ENCODE peak calls at places on chromosomes 2 and 18, in six cellular contexts. One of them, this sample, is unnamed.

GRCh38 chr2:14628906-14629305 is 3.6 kb upstream of the LRATD1 start:
- DNase-seq in A549: no peak
- DNase-seq in MCF 10A: peak; percentile 82
- DNase-seq in B cell: no peak
- DNase-seq in GM10248: no peak
- DNase-seq in transverse colon: peak; percentile 75
- DNase-seq in this sample: peak; percentile 2

GRCh38 chr18:4040391-4041172 is 414.5 kb downstream of the DLGAP1 start:
- DNase-seq in B cell: no peak
- DNase-seq in transverse colon: no peak
- DNase-seq in A549: no peak
- DNase-seq in MCF 10A: no peak
- DNase-seq in GM10248: no peak
- DNase-seq in this sample: no peak

GRCh38 chr2:15700610-15701325 is 109.1 kb downstream of the DDX1 start:
- DNase-seq in transverse colon: no peak
- DNase-seq in MCF 10A: no peak
- DNase-seq in B cell: no peak
- DNase-seq in GM10248: no peak
- DNase-seq in A549: no peak
- DNase-seq in this sample: no peak

GRCh38 chr2:215465246-215465645 is 29.4 kb upstream of the FN1 start:
- DNase-seq in GM10248: no peak
- DNase-seq in transverse colon: no peak
- DNase-seq in B cell: no peak
- DNase-seq in MCF 10A: no peak
- DNase-seq in A549: peak; percentile 13
- DNase-seq in this sample: peak; percentile 32

GRCh38 chr2:237456200-237456731 is 30.8 kb upstream of the MLPH start:
- DNase-seq in transverse colon: peak; percentile 33
- DNase-seq in MCF 10A: peak; percentile 82
- DNase-seq in A549: no peak
- DNase-seq in B cell: no peak
- DNase-seq in GM10248: no peak
- DNase-seq in this sample: peak; percentile 63

GRCh38 chr2:178205853-178206516 is 11.7 kb downstream of the OSBPL6 start:
- DNase-seq in transverse colon: no peak
- DNase-seq in A549: no peak
- DNase-seq in MCF 10A: no peak
- DNase-seq in GM10248: no peak
- DNase-seq in B cell: no peak
- DNase-seq in this sample: peak; percentile 68

GRCh38 chr2:240556553-240557100 is 1.2 kb downstream of the ANKMY1 start:
- DNase-seq in transverse colon: peak; percentile 37
- DNase-seq in GM10248: peak; percentile 71
- DNase-seq in B cell: peak; percentile 57
- DNase-seq in A549: peak; percentile 71
- DNase-seq in MCF 10A: peak; percentile 67
- DNase-seq in this sample: peak; percentile 31

GRCh38 chr2:149005471-149006077 is 32.9 kb upstream of the LYPD6B start:
- DNase-seq in MCF 10A: no peak
- DNase-seq in B cell: no peak
- DNase-seq in GM10248: no peak
- DNase-seq in transverse colon: no peak
- DNase-seq in A549: no peak
- DNase-seq in this sample: peak; percentile 15

GRCh38 chr2:101982630-101983029 is 9.1 kb upstream of the IL1R2 start:
- DNase-seq in transverse colon: no peak
- DNase-seq in A549: no peak
- DNase-seq in GM10248: no peak
- DNase-seq in B cell: no peak
- DNase-seq in MCF 10A: no peak
- DNase-seq in this sample: no peak

GRCh38 chr2:38533180-38533579 is 69.5 kb downstream of the HNRNPLL start:
- DNase-seq in A549: no peak
- DNase-seq in transverse colon: peak; percentile 61
- DNase-seq in GM10248: peak; percentile 74
- DNase-seq in B cell: peak; percentile 86
- DNase-seq in MCF 10A: no peak
- DNase-seq in this sample: no peak

GRCh38 chr2:19321946-19322345 is 36.5 kb downstream of the OSR1 start:
- DNase-seq in B cell: no peak
- DNase-seq in GM10248: no peak
- DNase-seq in A549: no peak
- DNase-seq in MCF 10A: no peak
- DNase-seq in transverse colon: no peak
- DNase-seq in this sample: peak; percentile 44

GRCh38 chr2:157751462-157752058 is 122.9 kb upstream of the ACVR1C start:
- DNase-seq in GM10248: no peak
- DNase-seq in MCF 10A: peak; percentile 76
- DNase-seq in B cell: no peak
- DNase-seq in transverse colon: no peak
- DNase-seq in A549: peak; percentile 6
- DNase-seq in this sample: no peak

GRCh38 chr2:16828044-16828827 is 162.6 kb upstream of the CYRIA start:
- DNase-seq in GM10248: no peak
- DNase-seq in transverse colon: no peak
- DNase-seq in MCF 10A: no peak
- DNase-seq in B cell: no peak
- DNase-seq in A549: no peak
- DNase-seq in this sample: no peak

GRCh38 chr2:16828828-16829160 is 163.2 kb upstream of the CYRIA start:
- DNase-seq in MCF 10A: peak; percentile 13
- DNase-seq in transverse colon: no peak
- DNase-seq in B cell: no peak
- DNase-seq in A549: no peak
- DNase-seq in GM10248: no peak
- DNase-seq in this sample: no peak

GRCh38 chr2:16832910-16833309 is 167.3 kb upstream of the CYRIA start:
- DNase-seq in B cell: no peak
- DNase-seq in transverse colon: no peak
- DNase-seq in MCF 10A: no peak
- DNase-seq in A549: no peak
- DNase-seq in GM10248: no peak
- DNase-seq in this sample: no peak
- TF ChIP-seq CTCF in B cell: no peak
- TF ChIP-seq CTCF in transverse colon: no peak
- TF ChIP-seq CTCF in MCF 10A: no peak
- TF ChIP-seq CTCF in A549: no peak
- TF ChIP-seq CTCF in GM10248: no peak
- TF ChIP-seq CTCF in this sample: no peak

GRCh38 chr2:161992526-161992925 is 81.5 kb downstream of the DPP4 start:
- DNase-seq in B cell: no peak
- DNase-seq in GM10248: no peak
- DNase-seq in A549: no peak
- DNase-seq in MCF 10A: no peak
- DNase-seq in transverse colon: no peak
- DNase-seq in this sample: no peak

GRCh38 chr2:161991991-161992390 is 82.0 kb downstream of the DPP4 start:
- DNase-seq in GM10248: no peak
- DNase-seq in transverse colon: no peak
- DNase-seq in A549: no peak
- DNase-seq in MCF 10A: no peak
- DNase-seq in B cell: no peak
- DNase-seq in this sample: no peak

GRCh38 chr2:161990036-161990435 is 84.0 kb downstream of the DPP4 start:
- DNase-seq in B cell: no peak
- DNase-seq in A549: no peak
- DNase-seq in MCF 10A: peak; percentile 7
- DNase-seq in GM10248: no peak
- DNase-seq in transverse colon: no peak
- DNase-seq in this sample: no peak

GRCh38 chr2:161990741-161991140 is 83.3 kb downstream of the DPP4 start:
- DNase-seq in MCF 10A: peak; percentile 79
- DNase-seq in GM10248: no peak
- DNase-seq in A549: peak; percentile 32
- DNase-seq in transverse colon: no peak
- DNase-seq in B cell: no peak
- DNase-seq in this sample: peak; percentile 77

DNA sequence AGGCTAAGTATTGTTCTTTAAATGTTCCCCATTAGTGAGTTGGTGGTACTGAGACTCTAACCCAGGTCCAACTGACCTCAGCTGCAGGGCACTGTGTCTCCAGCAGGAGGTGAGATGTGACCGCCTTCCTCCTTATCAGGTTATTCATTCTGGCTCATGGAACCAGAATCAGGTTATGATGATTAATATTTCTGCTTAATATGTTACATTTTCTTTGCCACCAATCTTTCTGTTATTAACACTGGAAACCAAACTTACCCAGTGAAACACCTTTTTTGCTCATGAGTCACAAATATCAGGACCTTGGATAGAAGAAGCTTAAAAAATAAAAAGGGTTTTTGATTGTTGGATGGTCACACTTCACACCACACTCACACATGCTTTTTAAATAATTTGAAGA is 85.4 kb downstream of the DPP4 start:
- DNase-seq in B cell: no peak
- DNase-seq in MCF 10A: no peak
- DNase-seq in transverse colon: no peak
- DNase-seq in GM10248: no peak
- DNase-seq in A549: no peak
- DNase-seq in this sample: no peak
- TF ChIP-seq CTCF in B cell: no peak
- TF ChIP-seq CTCF in MCF 10A: peak; percentile 17
- TF ChIP-seq CTCF in transverse colon: no peak
- TF ChIP-seq CTCF in GM10248: no peak
- TF ChIP-seq CTCF in A549: no peak
- TF ChIP-seq CTCF in this sample: peak; percentile 50

GRCh38 chr2:211216221-211216620 is 659.8 kb downstream of the CPS1 start:
- DNase-seq in GM10248: no peak
- DNase-seq in MCF 10A: peak; percentile 37
- DNase-seq in transverse colon: no peak
- DNase-seq in A549: peak; percentile 13
- DNase-seq in B cell: no peak
- DNase-seq in this sample: no peak
- TF ChIP-seq CTCF in GM10248: no peak
- TF ChIP-seq CTCF in MCF 10A: no peak
- TF ChIP-seq CTCF in transverse colon: no peak
- TF ChIP-seq CTCF in A549: no peak
- TF ChIP-seq CTCF in B cell: no peak
- TF ChIP-seq CTCF in this sample: peak; percentile 12

DNA sequence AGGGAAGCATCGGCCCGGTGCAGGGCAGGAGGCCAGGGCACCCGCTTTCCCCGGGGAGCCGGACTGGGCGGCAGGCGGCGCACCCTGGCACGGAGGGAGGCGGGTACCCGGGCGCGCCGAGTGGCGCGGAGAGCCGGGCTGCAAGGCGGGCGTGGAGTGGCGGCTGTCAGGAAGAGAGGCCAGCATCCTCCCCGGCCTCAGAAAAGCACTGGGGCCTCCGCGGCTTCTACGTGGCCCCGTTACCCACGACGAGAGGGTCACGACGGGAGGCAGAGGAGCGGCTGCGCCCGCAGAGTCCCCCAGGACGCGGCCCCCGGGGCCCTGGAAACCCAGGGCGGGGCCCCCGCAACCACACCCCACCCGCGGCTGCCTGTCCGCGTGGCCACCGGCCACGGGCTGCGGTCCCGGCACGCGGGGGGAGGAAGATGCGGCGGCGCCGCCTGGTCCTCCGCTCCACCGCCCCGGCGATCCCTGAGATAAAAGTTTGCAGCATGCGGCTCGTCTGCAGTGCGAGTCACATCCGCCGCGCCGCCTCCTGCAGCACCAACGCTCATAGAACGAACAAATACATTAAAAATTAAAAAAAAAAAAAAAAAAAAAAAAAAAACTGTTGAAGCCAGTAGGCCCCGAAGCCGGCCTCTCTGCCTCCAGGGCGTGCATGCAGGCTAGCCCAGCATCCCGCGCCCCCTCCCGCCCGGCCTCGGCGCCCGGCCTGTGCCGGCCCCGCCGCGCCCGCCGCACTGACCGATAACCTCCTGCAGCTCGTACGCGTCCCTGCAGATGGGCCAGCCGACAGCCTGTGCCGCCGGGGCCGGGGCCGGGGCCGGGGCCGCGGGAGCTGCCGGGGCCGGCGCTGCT is 683 bp downstream of the STK39 start:
- DNase-seq in B cell: peak; percentile 65
- DNase-seq in MCF 10A: peak; percentile 63
- DNase-seq in GM10248: peak; percentile 42
- DNase-seq in A549: peak; percentile 68
- DNase-seq in transverse colon: peak; percentile 82
- DNase-seq in this sample: peak; percentile 58
- TF ChIP-seq CTCF in B cell: peak; percentile 28
- TF ChIP-seq CTCF in MCF 10A: peak; percentile 23
- TF ChIP-seq CTCF in GM10248: no peak
- TF ChIP-seq CTCF in A549: peak; percentile 29
- TF ChIP-seq CTCF in transverse colon: peak; percentile 44
- TF ChIP-seq CTCF in this sample: peak; percentile 66

DNA sequence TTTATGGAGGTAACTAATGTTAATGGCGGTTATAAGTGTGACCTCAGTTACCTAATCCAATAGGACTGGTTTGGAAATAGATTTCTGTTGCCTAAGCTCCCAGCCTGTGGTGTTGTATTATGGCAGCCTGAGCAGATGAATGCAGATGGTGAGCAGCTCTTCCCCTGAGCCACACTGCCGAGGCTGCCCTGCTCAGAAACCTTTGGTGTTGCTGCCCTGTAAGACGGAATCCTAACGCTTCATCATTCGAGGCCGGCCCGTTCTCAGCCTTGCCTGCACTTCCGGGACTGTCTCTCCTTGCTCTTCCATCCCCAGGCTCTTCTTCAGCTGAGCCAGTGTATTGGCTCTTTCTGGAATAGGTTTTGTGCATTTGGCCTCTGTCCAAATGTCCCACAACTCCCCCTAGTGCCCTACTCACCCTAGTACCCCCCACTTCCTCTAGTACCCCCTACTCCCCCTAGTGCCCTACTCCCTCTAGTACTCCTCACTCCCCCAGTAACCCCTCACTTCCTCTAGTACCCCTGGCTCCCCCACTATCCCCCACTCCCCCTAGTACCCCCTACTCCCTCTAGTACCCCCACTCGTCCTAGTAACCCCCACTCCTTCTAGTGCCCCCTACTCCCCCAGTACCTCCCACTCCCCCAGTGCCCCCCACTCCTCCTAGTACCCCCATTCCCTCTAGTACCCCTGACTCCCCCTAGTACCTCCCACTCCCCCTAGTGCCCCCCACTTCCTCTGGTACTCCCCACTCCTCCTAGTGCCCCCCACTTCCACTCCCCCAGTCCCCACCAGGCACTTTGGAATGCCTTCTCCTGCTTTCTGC is 106.0 kb upstream of the TAF1B start:
- DNase-seq in MCF 10A: no peak
- DNase-seq in transverse colon: no peak
- DNase-seq in B cell: no peak
- DNase-seq in A549: peak; percentile 33
- DNase-seq in GM10248: peak; percentile 86
- DNase-seq in this sample: no peak
- TF ChIP-seq CTCF in MCF 10A: no peak
- TF ChIP-seq CTCF in transverse colon: no peak
- TF ChIP-seq CTCF in B cell: no peak
- TF ChIP-seq CTCF in A549: no peak
- TF ChIP-seq CTCF in GM10248: peak; percentile 18
- TF ChIP-seq CTCF in this sample: no peak